ENCODE peak calls at places on chromosome 15, in seven cellular contexts. W is dorsolateral prefrontal cortex, X is cardiac septum, G is activated T-helper 1 cell treated with Interleukin-2 at 50 U/mL for 16 hours, P is ACHN, N is cardiac fibroblast, S is astrocyte of the cerebellum. F is an unnamed sample.
A peak's percentile ranks its signal among the peaks of the same experiment; 100 is the strongest.

GRCh38 chr15:92343869-92344643 is 49.6 kb upstream of the ST8SIA2 start:
- DNase-seq in W (peak; percentile 68), X (no peak), G (no peak), P (no peak), N (no peak), S (no peak), F (no peak)

GRCh38 chr15:32657198-32657886 is 15.8 kb downstream of the SCG5 start:
- DNase-seq in W (no peak), X (no peak), G (no peak), P (no peak), N (peak; percentile 46), S (no peak), F (no peak)

GRCh38 chr15:45377630-45378148 is 655 bp downstream of the GATM start:
- DNase-seq in W (peak; percentile 55), X (no peak), G (no peak), P (peak; percentile 9), N (no peak), S (no peak), F (peak; percentile 3)

GRCh38 chr15:83108266-83109219 is 1.1 kb downstream of the TM6SF1 start:
- DNase-seq in W (peak; percentile 48), X (peak; percentile 88), G (no peak), P (no peak), N (peak; percentile 79), S (no peak), F (no peak)

GRCh38 chr15:68610825-68611224 is 32.0 kb downstream of the CORO2B start:
- DNase-seq in W (no peak), X (no peak), G (no peak), P (no peak), N (peak; percentile 76), S (no peak), F (no peak)

GRCh38 chr15:51443282-51443914 is 101.9 kb downstream of the GLDN start:
- DNase-seq in W (no peak), X (no peak), G (no peak), P (no peak), N (no peak), S (no peak), F (no peak)

GRCh38 chr15:42401544-42402478 is 42.5 kb downstream of the CAPN3 start:
- DNase-seq in W (no peak), X (no peak), G (no peak), P (no peak), N (no peak), S (no peak), F (no peak)

GRCh38 chr15:73800662-73801345 is 47.7 kb upstream of the INSYN1 start:
- DNase-seq in W (peak; percentile 69), X (peak; percentile 85), G (no peak), P (peak; percentile 29), N (peak; percentile 90), S (peak; percentile 71), F (peak; percentile 79)

GRCh38 chr15:64461577-64462162 is 1.3 kb downstream of the ZNF609 start:
- DNase-seq in W (no peak), X (no peak), G (no peak), P (no peak), N (no peak), S (no peak), F (peak; percentile 40)

GRCh38 chr15:101664303-101664913 is 12.2 kb upstream of the TM2D3 start:
- DNase-seq in W (no peak), X (no peak), G (no peak), P (peak; percentile 11), N (no peak), S (no peak), F (peak; percentile 22)

GRCh38 chr15:71612066-71612715 is 198.2 kb upstream of the NR2E3 start:
- DNase-seq in W (no peak), X (no peak), G (no peak), P (no peak), N (no peak), S (no peak), F (no peak)

GRCh38 chr15:74775894-74776293 is 6.0 kb upstream of the CSK start:
- DNase-seq in W (no peak), X (no peak), G (no peak), P (no peak), N (no peak), S (no peak), F (no peak)

GRCh38 chr15:83299462-83299861 is 15.0 kb upstream of the BNC1 start:
- DNase-seq in W (no peak), X (no peak), G (no peak), P (no peak), N (no peak), S (no peak), F (no peak)